ENCODE peak calls at places on chromosome 16, in eight cellular contexts. E is anterior cingulate cortex, V is activated T-helper 1 cell treated with Interleukin-2 at 50 U/mL for 16 hours, T is cardiac muscle cell, Y is AG08395, I is GF-D8, Q is activated B cell treated with CpG ODN at 0.5 μM for 24 hours, L is activated T-cell treated with anti-CD3 and anti-CD28 coated beads for 4 hours. M is an unnamed sample.

GRCh38 chr16:85690469-85691064 is 1.8 kb upstream of the GINS2 start:
- DNase-seq in E (no peak), T (no peak), V (no peak), I (no peak), L (no peak), Y (no peak), Q (no peak), M (peak)

GRCh38 chr16:28884045-28884444 is 5.8 kb downstream of the ATP2A1 start:
- DNase-seq in T (no peak), Y (no peak), E (no peak), L (no peak), V (no peak), I (no peak), Q (no peak), M (no peak)

GRCh38 chr16:88264641-88265285 is 118.0 kb upstream of the ZNF469 start:
- DNase-seq in L (peak), Q (peak), T (peak), Y (peak), I (no peak), V (peak), E (peak), M (peak)

GRCh38 chr16:1972490-1972877 is 631 bp downstream of the TBL3 start:
- DNase-seq in I (no peak), Y (no peak), V (no peak), T (no peak), L (no peak), E (no peak), Q (no peak), M (no peak)

GRCh38 chr16:47660540-47660939 is 199.4 kb downstream of the PHKB start:
- DNase-seq in E (no peak), T (no peak), I (no peak), L (no peak), V (no peak), Y (no peak), Q (no peak), M (no peak)

GRCh38 chr16:47388705-47389104 is 72.2 kb downstream of the ITFG1 start:
- DNase-seq in V (no peak), L (no peak), I (no peak), Q (no peak), Y (no peak), E (no peak), T (no peak), M (no peak)

GRCh38 chr16:3681206-3681605 is 26.7 kb downstream of the DNASE1 start:
- DNase-seq in Q (no peak), L (no peak), V (no peak), Y (no peak), E (peak), I (no peak), T (no peak), M (no peak)

GRCh38 chr16:66899310-66899944 is 19.1 kb downstream of the PDP2 start:
- DNase-seq in V (no peak), T (no peak), Y (no peak), I (no peak), E (no peak), L (no peak), Q (no peak), M (no peak)

M was measured in A673.